ENCODE peak calls at places on chromosomes 13 and 19, in seven cellular contexts. N is breast epithelium, I is SJCRH30, M is mesendoderm, G is upper lobe of right lung, P is cardiac muscle cell, V is neural progenitor cell. D is an unnamed sample.

GRCh38 chr13:60229708-60230272 is 66.1 kb upstream of the DIAPH3 start:
- DNase-seq in V (no peak), N (no peak), P (peak; percentile 6), G (no peak), M (no peak), I (no peak), D (no peak)

GRCh38 chr19:7874080-7874856 is at the start of gene PRR36:
- DNase-seq in G (peak; percentile 89), P (no peak), N (peak; percentile 72), V (peak; percentile 92), I (no peak), M (peak; percentile 71), D (no peak)

GRCh38 chr19:43527860-43528622 is 1.0 kb upstream of the ETHE1 start:
- DNase-seq in M (no peak), P (no peak), I (peak; percentile 52), N (no peak), V (no peak), G (no peak), D (peak; percentile 52)

GRCh38 chr13:51806571-51806970 is 2.6 kb upstream of the DHRS12 start:
- DNase-seq in N (no peak), P (peak; percentile 34), M (peak; percentile 58), I (peak; percentile 30), G (no peak), V (no peak), D (peak; percentile 41)

GRCh38 chr13:88887045-88887662 is 1216.0 kb downstream of the SLITRK5 start:
- DNase-seq in M (peak; percentile 43), N (no peak), V (peak; percentile 10), I (no peak), G (peak; percentile 30), P (no peak), D (no peak)

GRCh38 chr13:43924549-43925245 is 45.0 kb downstream of the LACC1 start:
- DNase-seq in N (no peak), P (no peak), M (no peak), I (no peak), V (no peak), G (no peak), D (no peak)

GRCh38 chr19:40302224-40303011 is 17.3 kb upstream of the AKT2 start:
- DNase-seq in I (no peak), G (no peak), V (no peak), P (no peak), M (no peak), N (no peak), D (no peak)

GRCh38 chr13:46134961-46135522 is 30.2 kb upstream of the CPB2 start:
- DNase-seq in N (no peak), M (peak; percentile 77), I (peak; percentile 26), P (no peak), G (no peak), V (peak; percentile 18), D (no peak)

GRCh38 chr19:30391554-30392551 is 19.7 kb downstream of the ZNF536 start:
- DNase-seq in P (peak; percentile 1), N (no peak), I (peak; percentile 99), M (peak; percentile 59), G (no peak), V (peak; percentile 41), D (no peak)

GRCh38 chr13:40961826-40962225 is 57.3 kb downstream of the ELF1 start:
- DNase-seq in G (no peak), I (no peak), P (no peak), N (no peak), V (no peak), M (no peak), D (no peak)

GRCh38 chr19:14139944-14140343 is 3.6 kb upstream of the ASF1B start:
- DNase-seq in V (peak; percentile 77), N (no peak), P (peak; percentile 41), I (peak; percentile 97), G (no peak), M (no peak), D (no peak)

GRCh38 chr19:42114412-42114811 is 17.8 kb downstream of the POU2F2 start:
- DNase-seq in P (no peak), I (peak; percentile 76), G (no peak), V (no peak), N (no peak), M (no peak), D (no peak)

GRCh38 chr13:51315658-51316057 is 23.8 kb upstream of the SERPINE3 start:
- DNase-seq in P (peak; percentile 33), N (no peak), I (peak; percentile 94), V (peak; percentile 20), M (no peak), G (no peak), D (no peak)

GRCh38 chr19:52748336-52748950 is 13.6 kb upstream of the ZNF611 start:
- DNase-seq in I (peak; percentile 55), P (peak; percentile 67), M (peak; percentile 83), V (peak; percentile 73), N (no peak), G (no peak), D (peak; percentile 9)

GRCh38 chr19:43634877-43635560 is 4.6 kb downstream of the CADM4 start:
- DNase-seq in V (peak; percentile 86), P (peak; percentile 36), N (no peak), M (peak; percentile 60), G (no peak), I (peak; percentile 67), D (no peak)

GRCh38 chr19:11989112-11989456 is 24.2 kb downstream of the ZNF763 start:
- DNase-seq in G (no peak), N (no peak), V (no peak), I (peak; percentile 10), P (no peak), M (no peak), D (no peak)

GRCh38 chr19:19628499-19629134 is 597 bp upstream of the LPAR2 start:
- DNase-seq in V (peak; percentile 95), N (peak; percentile 69), M (peak; percentile 93), P (peak; percentile 87), G (peak; percentile 82), I (no peak), D (peak; percentile 72)

GRCh38 chr13:59531571-59532091 is 632.1 kb downstream of the DIAPH3 start:
- DNase-seq in I (peak; percentile 90), N (peak; percentile 62), M (peak; percentile 96), V (peak; percentile 30), P (peak; percentile 93), G (peak; percentile 70), D (peak; percentile 18)

GRCh38 chr13:34155931-34156607 is 338.1 kb downstream of the RFC3 start:
- DNase-seq in G (no peak), P (peak; percentile 48), I (peak; percentile 38), M (peak; percentile 34), N (no peak), V (no peak), D (peak; percentile 60)

GRCh38 chr19:41993612-41994483 is at the start of gene ATP1A3:
- DNase-seq in I (peak; percentile 89), N (no peak), G (no peak), M (peak; percentile 72), P (peak; percentile 60), V (peak; percentile 93), D (peak; percentile 36)

GRCh38 chr13:71464673-71465072 is 402.3 kb downstream of the DACH1 start:
- DNase-seq in G (no peak), N (no peak), P (peak; percentile 34), M (no peak), I (no peak), V (no peak), D (no peak)

GRCh38 chr19:7534531-7534980 is 961 bp upstream of the PNPLA6 start:
- DNase-seq in G (no peak), V (peak; percentile 89), M (peak; percentile 90), I (peak; percentile 68), P (peak; percentile 75), N (no peak), D (peak; percentile 44)

GRCh38 chr13:91172160-91172559 is 175.3 kb upstream of the MIR17HG start:
- DNase-seq in G (no peak), V (no peak), I (no peak), N (no peak), P (no peak), M (no peak), D (no peak)

GRCh38 chr19:14536926-14537692 is 7.7 kb downstream of the TECR start:
- DNase-seq in M (peak; percentile 99), G (peak; percentile 92), V (peak; percentile 95), P (peak; percentile 94), N (peak; percentile 78), I (peak; percentile 52), D (peak; percentile 94)

GRCh38 chr13:98997051-98997730 is 19.3 kb upstream of the DOCK9 start:
- DNase-seq in I (no peak), N (no peak), M (no peak), V (no peak), G (no peak), P (no peak), D (no peak)

GRCh38 chr19:35812220-35813042 is at the start of gene PRODH2:
- DNase-seq in G (no peak), I (no peak), V (no peak), P (no peak), M (no peak), N (no peak), D (peak; percentile 25)

GRCh38 chr13:40377783-40378182 is 288.7 kb downstream of the FOXO1 start:
- DNase-seq in P (peak; percentile 80), N (no peak), I (no peak), V (no peak), M (no peak), G (no peak), D (no peak)

GRCh38 chr13:61546911-61547310 is 131.3 kb upstream of the PCDH20 start:
- DNase-seq in M (no peak), V (no peak), P (no peak), G (no peak), N (no peak), I (no peak), D (no peak)

GRCh38 chr19:29367701-29368306 is 154.9 kb upstream of the UQCRFS1 start:
- DNase-seq in M (no peak), V (no peak), N (no peak), G (no peak), P (no peak), I (no peak), D (no peak)

DNA sequence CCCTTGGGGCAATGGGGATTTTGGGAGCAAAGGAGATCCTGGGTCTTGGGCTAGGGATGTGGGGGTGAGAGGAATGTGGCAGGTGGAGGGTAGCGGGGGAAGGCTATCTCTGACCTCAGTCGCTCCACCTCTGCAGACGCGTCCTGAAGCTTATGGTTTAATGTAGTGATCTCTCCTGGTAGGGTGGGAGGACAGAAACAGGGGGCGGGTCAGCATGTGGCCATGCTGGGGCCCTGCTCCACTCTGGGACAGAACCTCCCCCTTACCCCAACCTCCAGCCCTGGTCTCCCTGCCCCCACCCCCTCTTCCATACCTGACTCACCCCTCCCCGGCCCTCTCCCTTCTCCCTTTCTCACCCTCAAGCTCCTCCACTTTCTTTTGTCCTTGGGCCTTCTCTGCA is 1.4 kb downstream of the BST2 start:
- DNase-seq in M (no peak), N (no peak), G (no peak), V (no peak), I (no peak), P (no peak), D (no peak)
- H3K27ac ChIP-seq in M (peak overlapping the region; percentile 51), N (peak overlapping the region; percentile 88), G (no peak overlapping the region), V (peak overlapping the region; percentile 89), I (no peak overlapping the region), P (peak overlapping the region; percentile 70), D (no peak overlapping the region)

GRCh38 chr19:33394723-33395560 is 21.4 kb downstream of the CEBPG start:
- DNase-seq in G (no peak), N (peak; percentile 22), I (no peak), V (no peak), M (no peak), P (no peak), D (peak; percentile 85)
- H3K27ac ChIP-seq in G (peak overlapping the region; percentile 42), N (peak overlapping the region; percentile 84), I (no peak overlapping the region), V (no peak overlapping the region), M (no peak overlapping the region), P (no peak overlapping the region), D (no peak overlapping the region)

GRCh38 chr19:49474545-49474930 is 523 bp downstream of the FLT3LG start:
- DNase-seq in V (no peak), P (no peak), G (no peak), I (no peak), M (no peak), N (no peak), D (no peak)
- H3K27ac ChIP-seq in V (no peak overlapping the region), P (no peak overlapping the region), G (peak overlapping the region; percentile 87), I (no peak overlapping the region), M (no peak overlapping the region), N (peak overlapping the region; percentile 83), D (peak overlapping the region; percentile 71)

GRCh38 chr13:63631006-63631405 is 2215.4 kb upstream of the PCDH20 start:
- DNase-seq in P (no peak), V (no peak), N (no peak), I (no peak), M (no peak), G (no peak), D (no peak)
- H3K27ac ChIP-seq in P (no peak overlapping the region), V (no peak overlapping the region), N (no peak overlapping the region), I (no peak overlapping the region), M (no peak overlapping the region), G (no peak overlapping the region), D (no peak overlapping the region)

D was measured in small intestine.